ENCODE peak calls at places on chromosomes 2 and 18, in seven cellular contexts. L is mesenchymal stem cell, K is H9, C is IMR-90, U is neuronal stem cell, D is mesendoderm, P is H1. M is an unnamed sample.
A peak's percentile ranks its signal among the peaks of the same experiment; 100 is the strongest.

GRCh38 chr2:8170552-8170951 is 511.3 kb upstream of the ID2 start:
- DNase-seq in L (no peak), K (no peak), C (no peak), U (no peak), D (no peak), P (no peak), M (no peak)

GRCh38 chr2:212974692-212975091 is 176.7 kb downstream of the IKZF2 start:
- DNase-seq in L (peak; percentile 81), K (no peak), C (peak; percentile 85), U (no peak), D (no peak), P (no peak), M (peak; percentile 85)

GRCh38 chr2:165406053-165406628 is 63.4 kb upstream of the CSRNP3 start:
- DNase-seq in L (peak; percentile 8), K (peak; percentile 60), C (no peak), U (peak; percentile 8), D (peak; percentile 95), P (no peak), M (peak; percentile 51)

GRCh38 chr2:74440378-74441110 is 1.2 kb downstream of the RTKN start:
- DNase-seq in L (peak; percentile 86), K (peak; percentile 92), C (peak; percentile 81), U (peak; percentile 88), D (peak; percentile 96), P (peak; percentile 92), M (peak; percentile 65)

GRCh38 chr2:8122506-8122898 is 559.4 kb upstream of the ID2 start:
- DNase-seq in L (no peak), K (no peak), C (no peak), U (no peak), D (no peak), P (no peak), M (no peak)

GRCh38 chr2:236685361-236685760 is 115.7 kb downstream of the ACKR3 start:
- DNase-seq in L (no peak), K (no peak), C (no peak), U (no peak), D (no peak), P (no peak), M (no peak)

GRCh38 chr2:241595600-241596140 is 37.1 kb downstream of the BOK start:
- DNase-seq in L (no peak), K (peak; percentile 79), C (no peak), U (no peak), D (peak; percentile 61), P (no peak), M (no peak)

GRCh38 chr2:142874293-142874814 is 3.1 kb upstream of the KYNU start:
- DNase-seq in L (peak; percentile 99), K (no peak), C (peak; percentile 95), U (no peak), D (no peak), P (no peak), M (peak; percentile 64)

GRCh38 chr2:181165199-181165868 is 184.9 kb downstream of the UBE2E3 start:
- DNase-seq in L (no peak), K (no peak), C (no peak), U (no peak), D (no peak), P (no peak), M (no peak)

GRCh38 chr18:50934545-50935211 is 33.2 kb upstream of the ELAC1 start:
- DNase-seq in L (no peak), K (no peak), C (no peak), U (no peak), D (no peak), P (no peak), M (no peak)

GRCh38 chr18:46518438-46518837 is 138.6 kb downstream of the LOXHD1 start:
- DNase-seq in L (no peak), K (peak; percentile 65), C (no peak), U (no peak), D (peak; percentile 30), P (no peak), M (no peak)

GRCh38 chr2:127105656-127106456 is 1.1 kb downstream of the BIN1 start:
- DNase-seq in L (peak; percentile 75), K (peak; percentile 69), C (peak; percentile 61), U (peak; percentile 51), D (peak; percentile 75), P (peak; percentile 71), M (no peak)

GRCh38 chr2:23360571-23361125 is 24.3 kb upstream of the KLHL29 start:
- DNase-seq in L (peak; percentile 6), K (peak; percentile 45), C (peak; percentile 28), U (no peak), D (peak; percentile 62), P (no peak), M (no peak)

GRCh38 chr2:23356711-23357110 is 28.3 kb upstream of the KLHL29 start:
- DNase-seq in L (no peak), K (no peak), C (no peak), U (no peak), D (no peak), P (no peak), M (no peak)

GRCh38 chr2:23361185-23361584 is 23.8 kb upstream of the KLHL29 start:
- DNase-seq in L (no peak), K (no peak), C (peak; percentile 41), U (no peak), D (no peak), P (no peak), M (no peak)

GRCh38 chr2:23363268-23363667 is 21.7 kb upstream of the KLHL29 start:
- DNase-seq in L (no peak), K (no peak), C (no peak), U (no peak), D (no peak), P (no peak), M (no peak)

GRCh38 chr2:23359631-23360567 is 25.1 kb upstream of the KLHL29 start:
- DNase-seq in L (peak; percentile 61), K (no peak), C (no peak), U (no peak), D (no peak), P (no peak), M (no peak)
- H4K8ac ChIP-seq in L (no peak overlapping the region), K (no peak overlapping the region), C (no peak overlapping the region), U (no peak overlapping the region), D (no peak overlapping the region), P (no peak overlapping the region), M (no peak overlapping the region)

DNA sequence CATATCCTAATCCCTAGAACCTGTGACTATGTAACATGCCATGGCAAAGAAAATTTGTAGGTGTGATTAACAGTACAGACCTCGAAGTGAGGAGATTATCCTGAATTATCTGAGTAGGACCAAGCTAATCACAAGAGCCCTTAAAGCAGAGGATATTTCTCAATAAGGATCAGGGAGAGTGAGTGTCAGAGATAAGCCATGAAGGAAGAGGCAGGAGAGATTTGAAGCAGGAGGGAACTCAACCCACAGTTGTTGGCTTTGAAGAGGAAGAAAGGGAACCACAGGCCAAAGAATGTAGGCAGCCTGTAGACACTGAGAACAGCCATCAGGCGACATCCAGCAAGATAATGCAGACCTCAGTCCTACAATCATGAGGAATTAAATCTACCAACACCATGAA is 229.3 kb downstream of the NBAS start:
- DNase-seq in L (no peak), K (no peak), C (no peak), U (no peak), D (peak; percentile 69), P (no peak), M (no peak)
- H4K8ac ChIP-seq in L (no peak overlapping the region), K (no peak overlapping the region), C (no peak overlapping the region), U (no peak overlapping the region), D (no peak overlapping the region), P (no peak overlapping the region), M (no peak overlapping the region)

GRCh38 chr2:234730066-234730640 is 221.7 kb upstream of the SH3BP4 start:
- DNase-seq in L (no peak), K (no peak), C (no peak), U (no peak), D (peak; percentile 20), P (no peak), M (no peak)
- H4K8ac ChIP-seq in L (peak overlapping the region; percentile 76), K (no peak overlapping the region), C (no peak overlapping the region), U (no peak overlapping the region), D (no peak overlapping the region), P (peak overlapping the region; percentile 62), M (no peak overlapping the region)

DNA sequence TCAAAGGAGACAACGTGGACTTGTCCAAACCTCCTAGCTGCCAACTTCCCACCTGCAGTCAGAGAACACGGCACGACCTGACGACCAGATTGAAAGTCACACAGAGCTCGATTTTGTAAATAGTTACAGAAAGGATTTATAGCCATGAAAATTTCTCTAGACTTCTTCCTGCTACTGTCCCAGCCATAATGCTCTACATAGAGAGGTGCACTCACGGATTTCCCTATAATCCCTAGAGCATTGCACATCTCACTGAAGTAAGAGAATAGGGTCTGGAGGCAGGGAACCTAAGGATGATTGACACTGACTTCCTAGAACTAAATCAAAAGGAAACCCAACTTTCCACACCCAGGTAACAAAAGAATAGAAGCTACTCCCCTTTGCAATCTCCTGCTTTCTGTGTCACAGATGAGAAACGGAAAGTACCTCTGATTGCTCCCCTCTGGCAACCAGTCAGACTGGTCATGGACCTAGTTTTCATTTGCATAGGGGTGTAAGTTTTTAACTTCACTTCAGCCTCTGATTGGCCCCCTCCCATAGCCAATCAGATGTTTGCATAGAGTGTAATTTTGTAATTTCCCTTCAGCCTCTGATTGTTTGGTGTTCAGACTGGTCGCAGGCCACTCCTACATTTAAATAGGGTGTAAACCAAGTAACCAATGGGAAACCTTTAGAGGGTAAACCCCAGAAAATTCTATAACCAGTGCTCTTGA is 58.6 kb upstream of the FBXO11 start:
- DNase-seq in L (no peak), K (no peak), C (no peak), U (no peak), D (no peak), P (no peak), M (no peak)
- H4K8ac ChIP-seq in L (no peak overlapping the region), K (no peak overlapping the region), C (no peak overlapping the region), U (no peak overlapping the region), D (no peak overlapping the region), P (no peak overlapping the region), M (no peak overlapping the region)

GRCh38 chr2:98102878-98103277 is 15.9 kb downstream of the VWA3B start:
- DNase-seq in L (no peak), K (no peak), C (no peak), U (no peak), D (no peak), P (no peak), M (no peak)
- H4K8ac ChIP-seq in L (no peak overlapping the region), K (no peak overlapping the region), C (no peak overlapping the region), U (no peak overlapping the region), D (no peak overlapping the region), P (no peak overlapping the region), M (no peak overlapping the region)

M was measured in trophoblast cell.